ENCODE peak calls at places on chromosomes 13 and 19, in four cellular contexts. E is stimulated activated CD8-positive, alpha-beta memory T cell treated with anti-CD3 and anti-CD28 coated beads, Interleukin-12 subunit alpha, Interleukin-12 subunit beta, amount 100 ng/mL, for 4 hours; V is retina; C is posterior vena cava. O is an unnamed sample.

GRCh38 chr19:18233224-18233825 is 7.1 kb upstream of the PDE4C start:
- DNase-seq in E (no peak), V (no peak), C (no peak), O (peak; percentile 71)

GRCh38 chr19:48253999-48254398 is 1.7 kb downstream of the CARD8 start:
- DNase-seq in E (no peak), V (no peak), C (no peak), O (no peak)

GRCh38 chr13:98199480-98199879 is 22.4 kb upstream of the RNF113B start:
- DNase-seq in E (no peak), V (no peak), C (no peak), O (no peak)

GRCh38 chr13:111483621-111483987 is 163.2 kb downstream of the TEX29 start:
- DNase-seq in E (no peak), V (no peak), C (peak; percentile 35), O (no peak)

GRCh38 chr19:51729781-51730180 is 6.0 kb upstream of the HAS1 start:
- DNase-seq in E (no peak), V (no peak), C (no peak), O (no peak)

GRCh38 chr13:28094311-28094710 is 6.1 kb downstream of the FLT3 start:
- DNase-seq in E (no peak), V (no peak), C (no peak), O (no peak)

GRCh38 chr19:4803736-4804695 is 12.5 kb downstream of the FEM1A start:
- DNase-seq in E (peak; percentile 30), V (peak; percentile 81), C (peak; percentile 84), O (peak; percentile 75)

GRCh38 chr19:6060600-6061391 is 49.5 kb downstream of the RFX2 start:
- DNase-seq in E (peak; percentile 19), V (no peak), C (peak; percentile 84), O (no peak)

GRCh38 chr19:18460900-18461299 is 23.0 kb upstream of the ISYNA1 start:
- DNase-seq in E (no peak), V (no peak), C (no peak), O (peak; percentile 32)

GRCh38 chr13:48806522-48806921 is 152.8 kb downstream of the CYSLTR2 start:
- DNase-seq in E (no peak), V (no peak), C (no peak), O (no peak)

GRCh38 chr19:16457195-16457953 is 14.4 kb downstream of the EPS15L1 start:
- DNase-seq in E (no peak), V (peak; percentile 62), C (peak; percentile 82), O (peak; percentile 66)

GRCh38 chr19:18995804-18996241 is 37.5 kb downstream of the SUGP2 start:
- DNase-seq in E (no peak), V (peak; percentile 31), C (peak; percentile 86), O (peak; percentile 65)